ENCODE peak calls at places on chromosome 22, in five cellular contexts. One of them, this sample, is unnamed.

GRCh38 chr22:27299181-27300085 is 502.1 kb downstream of the MN1 start:
- DNase-seq in astrocyte: peak
- DNase-seq in stimulated activated CD4-positive, alpha-beta T cell treated with anti-CD3 and anti-CD28 coated beads, Interleukin-1b, Interleukin-23, amount 100 ng/mL, for 24 hours: no peak
- DNase-seq in OCI-LY7: no peak
- DNase-seq in Calu3: no peak
- DNase-seq in this sample: no peak

GRCh38 chr22:47794851-47795250 is 1032.4 kb downstream of the TBC1D22A start:
- DNase-seq in Calu3: no peak
- DNase-seq in stimulated activated CD4-positive, alpha-beta T cell treated with anti-CD3 and anti-CD28 coated beads, Interleukin-1b, Interleukin-23, amount 100 ng/mL, for 24 hours: no peak
- DNase-seq in astrocyte: no peak
- DNase-seq in OCI-LY7: no peak
- DNase-seq in this sample: no peak

GRCh38 chr22:49026476-49027121 is 801.1 kb downstream of the BRD1 start:
- DNase-seq in OCI-LY7: peak
- DNase-seq in Calu3: no peak
- DNase-seq in astrocyte: no peak
- DNase-seq in stimulated activated CD4-positive, alpha-beta T cell treated with anti-CD3 and anti-CD28 coated beads, Interleukin-1b, Interleukin-23, amount 100 ng/mL, for 24 hours: no peak
- DNase-seq in this sample: peak

GRCh38 chr22:23831781-23832180 is 7.0 kb downstream of the DERL3 start:
- DNase-seq in stimulated activated CD4-positive, alpha-beta T cell treated with anti-CD3 and anti-CD28 coated beads, Interleukin-1b, Interleukin-23, amount 100 ng/mL, for 24 hours: no peak
- DNase-seq in astrocyte: no peak
- DNase-seq in Calu3: no peak
- DNase-seq in OCI-LY7: no peak
- DNase-seq in this sample: no peak

GRCh38 chr22:29308791-29309262 is 2.4 kb downstream of the GAS2L1 start:
- DNase-seq in stimulated activated CD4-positive, alpha-beta T cell treated with anti-CD3 and anti-CD28 coated beads, Interleukin-1b, Interleukin-23, amount 100 ng/mL, for 24 hours: no peak
- DNase-seq in OCI-LY7: no peak
- DNase-seq in astrocyte: peak
- DNase-seq in Calu3: no peak
- DNase-seq in this sample: no peak

GRCh38 chr22:27372969-27373670 is 428.4 kb downstream of the MN1 start:
- DNase-seq in astrocyte: no peak
- DNase-seq in stimulated activated CD4-positive, alpha-beta T cell treated with anti-CD3 and anti-CD28 coated beads, Interleukin-1b, Interleukin-23, amount 100 ng/mL, for 24 hours: no peak
- DNase-seq in Calu3: peak
- DNase-seq in OCI-LY7: peak
- DNase-seq in this sample: peak

GRCh38 chr22:39341179-39341578 is 8.6 kb upstream of the SYNGR1 start:
- DNase-seq in OCI-LY7: no peak
- DNase-seq in astrocyte: no peak
- DNase-seq in Calu3: no peak
- DNase-seq in stimulated activated CD4-positive, alpha-beta T cell treated with anti-CD3 and anti-CD28 coated beads, Interleukin-1b, Interleukin-23, amount 100 ng/mL, for 24 hours: no peak
- DNase-seq in this sample: no peak

GRCh38 chr22:41478891-41479521 is 10.1 kb downstream of the ACO2 start:
- DNase-seq in stimulated activated CD4-positive, alpha-beta T cell treated with anti-CD3 and anti-CD28 coated beads, Interleukin-1b, Interleukin-23, amount 100 ng/mL, for 24 hours: no peak
- DNase-seq in astrocyte: no peak
- DNase-seq in Calu3: no peak
- DNase-seq in OCI-LY7: no peak
- DNase-seq in this sample: no peak

GRCh38 chr22:49514656-49515055 is 313.0 kb downstream of the BRD1 start:
- DNase-seq in astrocyte: no peak
- DNase-seq in OCI-LY7: no peak
- DNase-seq in stimulated activated CD4-positive, alpha-beta T cell treated with anti-CD3 and anti-CD28 coated beads, Interleukin-1b, Interleukin-23, amount 100 ng/mL, for 24 hours: no peak
- DNase-seq in Calu3: no peak
- DNase-seq in this sample: no peak